ENCODE peak calls at places on chromosome 1, in ten cellular contexts. R is type B pancreatic cell; P is tibial artery; E is GM19239; O is activated CD4-positive, CD25-positive, alpha-beta regulatory T cell treated with anti-CD3 and anti-CD28 coated beads, Interleukin-2, amount 50 U/mL, for 72 hours; Z is stimulated activated CD8-positive, alpha-beta memory T cell treated with anti-CD3 and anti-CD28 coated beads, Interleukin-4, amount 100 ng/mL, for 4 hours; Y is neural progenitor cell; D is iPS-NIHi11; B is HT-29; J is amniotic epithelial cell. M is an unnamed sample.
A peak's percentile ranks its signal among the peaks of the same experiment; 100 is the strongest.

GRCh38 chr1:40901886-40902633 is 39.9 kb upstream of the CITED4 start:
- DNase-seq in Y (no peak), O (no peak), P (peak; percentile 72), D (no peak), E (no peak), Z (no peak), B (peak; percentile 49), J (peak; percentile 67), R (no peak), M (no peak)

GRCh38 chr1:74766579-74766978 is 33.6 kb downstream of the TYW3 start:
- DNase-seq in O (no peak), Y (no peak), P (no peak), B (no peak), J (no peak), R (no peak), D (no peak), E (no peak), Z (no peak), M (no peak)

GRCh38 chr1:81600878-81601658 is 199.7 kb upstream of the ADGRL2 start:
- DNase-seq in Y (no peak), E (no peak), R (no peak), D (no peak), O (no peak), J (no peak), P (no peak), Z (no peak), B (no peak), M (no peak)

GRCh38 chr1:228058172-228058980 is 24.1 kb upstream of the ARF1 start:
- DNase-seq in E (no peak), R (peak; percentile 58), B (no peak), D (no peak), J (no peak), Y (no peak), O (no peak), P (peak; percentile 31), Z (no peak), M (no peak)

GRCh38 chr1:155961937-155962336 is 16.4 kb downstream of the ARHGEF2 start:
- DNase-seq in O (no peak), P (peak; percentile 97), Z (no peak), J (peak; percentile 97), Y (no peak), D (peak; percentile 58), B (peak; percentile 70), E (no peak), R (no peak), M (no peak)

GRCh38 chr1:61670016-61670415 is 54.9 kb downstream of the TM2D1 start:
- DNase-seq in O (no peak), E (no peak), D (no peak), Y (no peak), R (no peak), Z (no peak), J (no peak), B (no peak), P (no peak), M (no peak)

GRCh38 chr1:160006312-160006940 is 25.4 kb downstream of the PIGM start:
- DNase-seq in P (no peak), E (peak; percentile 60), J (peak; percentile 65), Y (peak; percentile 84), R (peak; percentile 76), B (peak; percentile 83), O (peak; percentile 66), D (peak; percentile 88), Z (peak; percentile 52), M (peak; percentile 51)

GRCh38 chr1:147225193-147225730 is at the start of gene FMO5:
- DNase-seq in O (peak; percentile 42), E (peak; percentile 52), J (peak; percentile 70), Z (peak; percentile 12), P (peak; percentile 84), D (peak; percentile 69), Y (peak; percentile 76), B (peak; percentile 67), R (no peak), M (peak; percentile 20)

GRCh38 chr1:193270996-193271395 is 84.6 kb upstream of the B3GALT2 start:
- DNase-seq in E (no peak), J (peak; percentile 88), Z (no peak), O (no peak), R (no peak), Y (no peak), P (no peak), B (no peak), D (no peak), M (no peak)

GRCh38 chr1:30868833-30869435 is 39.6 kb downstream of the SDC3 start:
- DNase-seq in J (no peak), Y (no peak), P (no peak), Z (no peak), O (peak; percentile 49), B (no peak), R (no peak), E (peak; percentile 36), D (no peak), M (no peak)

GRCh38 chr1:178874966-178875365 is 4.1 kb upstream of the ANGPTL1 start:
- DNase-seq in P (no peak), R (no peak), Y (no peak), O (no peak), Z (no peak), B (no peak), E (no peak), D (no peak), J (no peak), M (no peak)

GRCh38 chr1:211329764-211330201 is 3.1 kb downstream of the TRAF5 start:
- DNase-seq in Z (no peak), D (no peak), O (no peak), J (no peak), Y (no peak), E (no peak), R (no peak), P (no peak), B (no peak), M (no peak)

GRCh38 chr1:45205000-45205909 is 1.1 kb downstream of the ZSWIM5 start:
- DNase-seq in Z (no peak), R (peak; percentile 71), B (peak; percentile 22), E (peak; percentile 40), D (peak; percentile 84), Y (peak; percentile 86), P (peak; percentile 71), J (peak; percentile 24), O (peak; percentile 36), M (no peak)

GRCh38 chr1:178011864-178012476 is 42.1 kb upstream of the SEC16B start:
- DNase-seq in Y (no peak), E (no peak), O (no peak), D (no peak), Z (no peak), B (no peak), P (no peak), J (no peak), R (no peak), M (no peak)

GRCh38 chr1:88736633-88737248 is 52.7 kb downstream of the PKN2 start:
- DNase-seq in J (peak; percentile 54), P (no peak), E (no peak), Z (no peak), R (no peak), D (peak; percentile 56), O (no peak), Y (peak; percentile 25), B (peak; percentile 58), M (no peak)

GRCh38 chr1:245016700-245017099 is 138.1 kb upstream of the KIF26B start:
- DNase-seq in Y (no peak), J (no peak), P (no peak), O (no peak), E (no peak), B (no peak), D (no peak), R (no peak), Z (no peak), M (no peak)

GRCh38 chr1:154857441-154858215 is 12.5 kb downstream of the KCNN3 start:
- DNase-seq in O (no peak), R (no peak), Y (no peak), P (no peak), Z (no peak), B (no peak), D (no peak), J (no peak), E (no peak), M (no peak)

GRCh38 chr1:152964536-152964935 is 5.9 kb upstream of the SPRR4 start:
- DNase-seq in Z (no peak), R (peak; percentile 1), E (no peak), D (no peak), B (no peak), J (no peak), P (no peak), Y (no peak), O (no peak), M (no peak)

GRCh38 chr1:150466964-150467363 is 20.3 kb upstream of the TARS2 start:
- DNase-seq in E (no peak), B (no peak), R (no peak), J (no peak), Y (no peak), P (no peak), D (no peak), O (no peak), Z (no peak), M (no peak)

GRCh38 chr1:244075247-244075722 is 24.2 kb downstream of the ZBTB18 start:
- DNase-seq in Y (no peak), D (peak; percentile 32), B (no peak), O (no peak), P (no peak), E (no peak), R (no peak), J (no peak), Z (no peak), M (no peak)

GRCh38 chr1:12626888-12627287 is 8.9 kb upstream of the DHRS3 start:
- DNase-seq in Z (no peak), E (no peak), D (no peak), O (no peak), B (no peak), Y (no peak), R (no peak), J (no peak), P (no peak), M (no peak)

GRCh38 chr1:79912813-79913212 is 906.3 kb upstream of the ADGRL4 start:
- DNase-seq in B (no peak), Y (no peak), P (no peak), D (no peak), E (no peak), O (no peak), R (no peak), Z (no peak), J (no peak), M (no peak)

GRCh38 chr1:117697220-117697781 is 91.5 kb downstream of the TENT5C start:
- DNase-seq in P (no peak), B (no peak), Y (no peak), O (no peak), E (no peak), Z (no peak), D (no peak), R (no peak), J (peak; percentile 46), M (no peak)

GRCh38 chr1:42777860-42778259 is 6.9 kb upstream of the TMEM269 start:
- DNase-seq in P (no peak), Y (peak; percentile 72), J (peak; percentile 42), D (peak; percentile 70), Z (no peak), R (no peak), O (no peak), B (peak; percentile 63), E (peak; percentile 30), M (no peak)

M was measured in effector CD8-positive, alpha-beta T cell.